ENCODE peak calls at places on chromosomes 12 and 14, in four cellular contexts. M is A549, K is left ventricle myocardium superior, U is brain microvascular endothelial cell. Q is an unnamed sample.

GRCh38 chr12:50564240-50564947 is 59.6 kb downstream of the DIP2B start:
- DNase-seq in K (no peak), M (no peak), U (no peak), Q (no peak)

GRCh38 chr12:32116897-32117296 is 10.2 kb downstream of the BICD1 start:
- DNase-seq in M (no peak), U (no peak), K (no peak), Q (no peak)

GRCh38 chr12:130796985-130797686 is 41.9 kb downstream of the STX2 start:
- DNase-seq in K (no peak), U (no peak), M (no peak), Q (no peak)

GRCh38 chr12:105423921-105424320 is 93.4 kb downstream of the C12orf75 start:
- DNase-seq in K (no peak), U (no peak), M (no peak), Q (no peak)

GRCh38 chr14:89367449-89368120 is 49.4 kb downstream of the FOXN3 start:
- DNase-seq in K (peak), M (no peak), U (no peak), Q (no peak)

GRCh38 chr12:19018302-19018980 is 111.1 kb upstream of the PLEKHA5 start:
- DNase-seq in K (no peak), M (peak), U (peak), Q (peak)

GRCh38 chr12:29234965-29235364 is 85.9 kb downstream of the FAR2 start:
- DNase-seq in M (no peak), K (no peak), U (no peak), Q (no peak)

GRCh38 chr12:43352001-43352400 is 200.0 kb downstream of the ADAMTS20 start:
- DNase-seq in M (no peak), K (no peak), U (no peak), Q (peak)

GRCh38 chr14:75158843-75159614 is 17.4 kb downstream of the TMED10 start:
- DNase-seq in U (no peak), K (no peak), M (peak), Q (no peak)

GRCh38 chr14:54642950-54643695 is 76.2 kb downstream of the SAMD4A start:
- DNase-seq in U (no peak), K (no peak), M (peak), Q (no peak)

GRCh38 chr12:19669793-19670192 is 230.5 kb downstream of the AEBP2 start:
- DNase-seq in U (no peak), M (no peak), K (no peak), Q (no peak)

GRCh38 chr14:99718031-99718810 is 34.1 kb downstream of the CYP46A1 start:
- DNase-seq in K (no peak), M (no peak), U (no peak), Q (no peak)

GRCh38 chr14:24145700-24146621 is at the start of gene PSME2:
- DNase-seq in K (no peak), M (no peak), U (no peak), Q (no peak)

GRCh38 chr12:83473408-83474095 is 786.8 kb downstream of the TMTC2 start:
- DNase-seq in U (no peak), K (no peak), M (no peak), Q (no peak)

GRCh38 chr14:68148276-68148675 is 328.7 kb downstream of the RAD51B start:
- DNase-seq in K (no peak), U (no peak), M (no peak), Q (no peak)

GRCh38 chr12:16228067-16228466 is 49.4 kb downstream of the SLC15A5 start:
- DNase-seq in M (no peak), K (no peak), U (no peak), Q (no peak)

GRCh38 chr14:24196071-24197061 is 1.1 kb upstream of the TM9SF1 start:
- DNase-seq in U (no peak), M (peak), K (no peak), Q (no peak)

Q was measured in H4.